ENCODE peak calls at places on chromosome 13, in eight cellular contexts. Y is hepatocyte, U is GM23338, T is MM.1S, S is GM23248, K is SK-N-SH, D is neural progenitor cell, X is HCT116. N is an unnamed sample. For H3K4me1, the result is how much of the 10 kb centered on the place peaks cover.

GRCh38 chr13:21106089-21106488 is 44.7 kb upstream of the LATS2 start:
- DNase-seq in Y (no peak), U (no peak), T (no peak), S (peak), K (no peak), D (no peak), X (no peak), N (no peak)

GRCh38 chr13:36815069-36815468 is 4.0 kb upstream of the RFXAP start:
- DNase-seq in Y (no peak), U (peak), T (no peak), S (peak), K (peak), D (no peak), X (peak), N (peak)

GRCh38 chr13:97395437-97396136 is 38.4 kb upstream of the RAP2A start:
- DNase-seq in Y (no peak), U (no peak), T (no peak), S (peak), K (no peak), D (no peak), X (no peak), N (no peak)

GRCh38 chr13:20363162-20363561 is 131.0 kb upstream of the GJB6 start:
- DNase-seq in Y (no peak), U (no peak), T (no peak), S (no peak), K (no peak), D (no peak), X (no peak), N (no peak)

GRCh38 chr13:44352202-44352601 is 21.4 kb upstream of the SERP2 start:
- DNase-seq in Y (no peak), U (no peak), T (no peak), S (no peak), K (no peak), D (no peak), X (no peak), N (no peak)

GRCh38 chr13:70042193-70042592 is 65.4 kb upstream of the ATXN8OS start:
- DNase-seq in Y (peak), U (no peak), T (no peak), S (no peak), K (no peak), D (no peak), X (no peak), N (no peak)

GRCh38 chr13:111572956-111573355 is 252.5 kb downstream of the TEX29 start:
- DNase-seq in Y (no peak), U (no peak), T (no peak), S (no peak), K (no peak), D (no peak), X (no peak), N (no peak)

GRCh38 chr13:26929971-26930730 is 169.6 kb upstream of the GPR12 start:
- DNase-seq in Y (peak), U (peak), T (peak), S (peak), K (peak), D (peak), X (peak), N (peak)

GRCh38 chr13:43543331-43543730 is 243.4 kb downstream of the ENOX1 start:
- DNase-seq in Y (no peak), U (no peak), T (no peak), S (no peak), K (no peak), D (no peak), X (no peak), N (no peak)

GRCh38 chr13:73598021-73598712 is 536.0 kb downstream of the KLF12 start:
- DNase-seq in Y (peak), U (no peak), T (no peak), S (peak), K (no peak), D (no peak), X (no peak), N (no peak)

GRCh38 chr13:111033172-111034133 is 81.7 kb upstream of the ARHGEF7 start:
- DNase-seq in Y (no peak), U (no peak), T (no peak), S (peak), K (no peak), D (no peak), X (no peak), N (no peak)

GRCh38 chr13:107271226-107271625 is 703.3 kb upstream of the ARGLU1 start:
- DNase-seq in Y (no peak), U (peak), T (no peak), S (peak), K (peak), D (peak), X (no peak), N (no peak)

GRCh38 chr13:74221752-74222151 is 87.5 kb upstream of the KLF12 start:
- DNase-seq in Y (peak), U (no peak), T (no peak), S (no peak), K (no peak), D (no peak), X (no peak), N (no peak)

GRCh38 chr13:110287031-110287828 is 19.7 kb downstream of the COL4A1 start:
- DNase-seq in Y (no peak), U (no peak), T (no peak), S (no peak), K (no peak), D (no peak), X (no peak), N (no peak)

GRCh38 chr13:114129649-114130062 is 2.8 kb downstream of the RASA3 start:
- DNase-seq in Y (no peak), U (no peak), T (no peak), S (no peak), K (no peak), D (no peak), X (no peak), N (no peak)

GRCh38 chr13:101624210-101624922 is 171.9 kb downstream of the ITGBL1 start:
- DNase-seq in Y (no peak), U (peak), T (no peak), S (no peak), K (no peak), D (peak), X (no peak), N (no peak)

GRCh38 chr13:93529961-93530360 is 303.4 kb downstream of the GPC6 start:
- DNase-seq in Y (no peak), U (no peak), T (no peak), S (peak), K (no peak), D (no peak), X (no peak), N (no peak)

GRCh38 chr13:98480915-98481510 is 95.9 kb downstream of the STK24 start:
- DNase-seq in Y (no peak), U (no peak), T (no peak), S (no peak), K (peak), D (no peak), X (no peak), N (peak)

GRCh38 chr13:101473458-101473857 is 21.0 kb downstream of the ITGBL1 start:
- DNase-seq in Y (no peak), U (no peak), T (no peak), S (peak), K (no peak), D (no peak), X (no peak), N (no peak)

GRCh38 chr13:43874512-43875092 is 4.9 kb downstream of the CCDC122 start:
- DNase-seq in Y (no peak), U (peak), T (peak), S (peak), K (peak), D (no peak), X (no peak), N (peak)

GRCh38 chr13:109760372-109760771 is 26.0 kb downstream of the IRS2 start:
- DNase-seq in Y (no peak), U (no peak), T (no peak), S (no peak), K (no peak), D (no peak), X (no peak), N (no peak)

GRCh38 chr13:100039740-100040139 is 49.2 kb upstream of the PCCA start:
- DNase-seq in Y (peak), U (no peak), T (no peak), S (no peak), K (no peak), D (no peak), X (no peak), N (no peak)

GRCh38 chr13:91878491-91878890 is 480.1 kb downstream of the GPC5 start:
- DNase-seq in Y (no peak), U (no peak), T (no peak), S (no peak), K (no peak), D (no peak), X (no peak), N (no peak)

GRCh38 chr13:113033054-113033453 is 64.0 kb downstream of the MCF2L start:
- DNase-seq in Y (no peak), U (no peak), T (no peak), S (no peak), K (no peak), D (no peak), X (no peak), N (no peak)

GRCh38 chr13:42330991-42331390 is 59.0 kb downstream of the AKAP11 start:
- DNase-seq in Y (no peak), U (no peak), T (no peak), S (peak), K (no peak), D (no peak), X (no peak), N (no peak)

GRCh38 chr13:78601886-78602560 is 1.3 kb downstream of the POU4F1 start:
- DNase-seq in Y (no peak), U (no peak), T (no peak), S (no peak), K (peak), D (no peak), X (no peak), N (no peak)

GRCh38 chr13:78601124-78601885 is 2.0 kb downstream of the POU4F1 start:
- DNase-seq in Y (peak), U (peak), T (no peak), S (peak), K (peak), D (peak), X (no peak), N (no peak)

GRCh38 chr13:78604782-78605611 is 1.6 kb upstream of the POU4F1 start:
- DNase-seq in Y (no peak), U (peak), T (no peak), S (peak), K (peak), D (peak), X (no peak), N (peak)

GRCh38 chr13:78602561-78603239 is 652 bp downstream of the POU4F1 start:
- DNase-seq in Y (no peak), U (peak), T (peak), S (no peak), K (no peak), D (peak), X (no peak), N (peak)

DNA sequence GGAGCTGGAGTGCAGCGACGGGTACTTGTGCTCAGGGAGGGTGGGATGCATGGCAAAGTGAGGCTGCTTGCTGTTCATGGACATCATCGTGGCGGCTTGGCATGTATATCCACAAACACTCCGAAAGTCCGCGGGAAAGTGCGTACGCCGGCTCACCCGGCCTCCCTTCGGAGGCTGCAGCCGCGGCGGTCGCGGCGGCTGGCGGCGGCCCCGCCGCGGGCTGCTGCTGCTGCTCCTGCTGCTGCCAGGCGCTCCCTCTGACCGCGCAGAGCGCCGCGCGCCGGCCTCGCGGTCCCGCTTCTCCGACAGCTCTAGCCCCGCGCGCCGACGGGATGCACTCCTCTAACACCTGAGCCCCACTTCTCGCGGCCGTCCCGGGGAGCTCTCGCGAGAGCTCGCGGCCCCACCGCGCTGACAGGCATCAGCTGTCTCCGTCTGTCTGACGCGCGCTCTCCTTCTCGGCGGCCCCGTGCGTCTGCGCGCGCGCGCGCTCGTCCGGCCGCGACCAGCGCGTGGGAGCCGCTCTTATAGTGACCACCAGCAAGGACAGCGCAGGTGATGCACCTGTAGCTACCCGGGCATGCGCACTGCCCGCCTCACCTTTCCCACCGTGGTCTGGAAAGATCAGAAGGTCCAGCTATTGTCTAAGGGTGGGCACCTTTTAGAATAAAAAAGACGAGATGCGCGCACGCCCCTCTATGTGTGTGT is at the start of gene POU4F1:
- DNase-seq in Y (peak), U (peak), T (peak), S (no peak), K (peak), D (peak), X (no peak), N (peak)
- H3K4me3 ChIP-seq in Y (peak), U (peak), T (peak), S (no peak), K (peak), D (peak), X (no peak), N (peak)

GRCh38 chr13:33644607-33645543 is 173.1 kb upstream of the RFC3 start:
- DNase-seq in Y (no peak), U (no peak), T (no peak), S (peak), K (no peak), D (no peak), X (no peak), N (no peak)

GRCh38 chr13:33645591-33646554 is 172.1 kb upstream of the RFC3 start:
- DNase-seq in Y (no peak), U (no peak), T (no peak), S (no peak), K (no peak), D (no peak), X (no peak), N (no peak)

GRCh38 chr13:33640832-33641231 is 177.1 kb upstream of the RFC3 start:
- DNase-seq in Y (no peak), U (no peak), T (no peak), S (peak), K (no peak), D (no peak), X (no peak), N (no peak)

GRCh38 chr13:33639640-33640080 is 178.3 kb upstream of the RFC3 start:
- DNase-seq in Y (no peak), U (no peak), T (no peak), S (peak), K (no peak), D (no peak), X (no peak), N (peak)

DNA sequence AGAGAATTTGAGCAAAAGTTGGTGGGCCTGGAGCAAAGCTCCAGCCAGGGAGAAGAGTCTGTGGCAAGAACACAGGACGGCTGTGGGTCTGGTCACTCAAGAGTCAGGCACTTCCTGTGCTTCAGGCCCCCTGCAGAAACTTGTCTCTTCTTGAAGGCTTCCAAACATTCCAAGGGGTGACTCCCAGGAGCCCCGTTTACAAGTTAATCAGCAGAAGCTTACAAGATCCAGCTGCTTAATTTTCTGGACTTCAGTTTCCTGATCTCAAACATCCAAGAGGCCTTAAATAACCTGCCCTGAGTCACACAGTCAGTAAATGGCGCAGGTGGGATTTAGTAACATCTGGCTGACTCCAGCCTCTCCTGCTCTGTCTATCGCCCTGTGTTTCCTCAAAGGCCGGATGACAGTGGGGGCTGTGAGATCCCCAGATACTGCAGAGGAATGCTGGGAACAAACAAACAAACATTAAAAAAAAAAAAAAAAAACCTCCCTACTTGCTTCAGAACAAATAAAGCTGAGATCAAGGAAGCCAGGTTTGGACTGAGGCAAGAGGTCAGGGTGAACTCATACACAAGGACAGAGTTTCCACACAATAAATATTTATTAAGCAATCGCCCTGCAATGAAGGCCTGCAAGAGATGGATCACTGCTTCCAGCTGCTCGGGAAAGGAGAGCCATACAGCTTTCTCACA is 175.4 kb upstream of the RFC3 start:
- DNase-seq in Y (peak), U (no peak), T (no peak), S (peak), K (no peak), D (peak), X (no peak), N (no peak)
- H3K4me1 ChIP-seq in Y (under half), U (under half), T (under half), S (half or more), K (under half), D (under half), X (under half), N (under half)

DNA sequence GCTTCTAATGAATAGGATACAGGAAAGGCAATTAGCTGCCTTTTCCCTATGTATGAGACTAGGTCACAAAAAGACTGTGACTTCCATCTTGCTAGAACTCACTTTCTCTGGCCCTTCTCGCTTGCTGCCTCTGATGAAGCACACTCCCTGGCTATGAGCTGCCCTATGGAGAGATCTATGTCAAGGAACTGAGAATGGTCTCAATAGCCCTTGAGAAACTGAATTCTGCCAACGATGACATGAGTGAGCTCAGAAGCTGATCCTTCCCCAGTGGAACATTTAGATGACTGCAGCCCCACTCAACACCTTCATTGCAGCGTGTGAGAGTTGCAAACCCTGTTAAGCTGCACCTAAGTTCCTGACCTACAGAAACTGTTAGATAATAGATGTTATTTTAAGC is 309.8 kb downstream of the COG6 start:
- DNase-seq in Y (no peak), U (no peak), T (no peak), S (no peak), K (no peak), D (no peak), X (no peak), N (no peak)
- TF ChIP-seq EZH2phosphoT487 in Y (no peak), U (no peak), T (no peak), S (no peak), K (no peak), D (no peak), X (no peak), N (no peak)

GRCh38 chr13:85068231-85068630 is 731.0 kb downstream of the SLITRK6 start:
- DNase-seq in Y (no peak), U (no peak), T (no peak), S (no peak), K (no peak), D (no peak), X (no peak), N (no peak)
- H3K4me3 ChIP-seq in Y (no peak), U (no peak), T (no peak), S (no peak), K (no peak), D (no peak), X (no peak), N (no peak)

DNA sequence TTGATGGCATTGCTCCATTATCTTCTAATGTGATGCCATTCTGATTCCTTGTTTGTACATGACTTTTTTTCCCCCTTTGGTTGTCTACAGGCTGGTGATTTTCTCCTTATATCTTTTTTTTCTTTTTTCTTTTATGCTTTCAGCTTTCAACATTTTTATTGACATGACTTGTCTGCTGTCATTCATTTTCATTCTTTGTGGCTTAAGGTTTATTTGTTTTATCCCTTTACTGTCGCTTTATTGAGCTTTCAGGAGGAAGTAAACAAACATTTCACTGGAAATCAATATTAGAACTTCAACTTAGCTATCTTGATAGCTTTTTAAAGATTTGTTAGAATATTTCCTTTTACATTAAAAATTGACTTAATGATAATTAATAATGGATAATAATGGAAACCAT is 9.7 kb downstream of the ITM2B start:
- DNase-seq in Y (no peak), U (no peak), T (no peak), S (no peak), K (no peak), D (no peak), X (no peak), N (no peak)
- H3K4me1 ChIP-seq in Y (under half), U (under half), T (under half), S (under half), K (under half), D (under half), X (under half), N (under half)

DNA sequence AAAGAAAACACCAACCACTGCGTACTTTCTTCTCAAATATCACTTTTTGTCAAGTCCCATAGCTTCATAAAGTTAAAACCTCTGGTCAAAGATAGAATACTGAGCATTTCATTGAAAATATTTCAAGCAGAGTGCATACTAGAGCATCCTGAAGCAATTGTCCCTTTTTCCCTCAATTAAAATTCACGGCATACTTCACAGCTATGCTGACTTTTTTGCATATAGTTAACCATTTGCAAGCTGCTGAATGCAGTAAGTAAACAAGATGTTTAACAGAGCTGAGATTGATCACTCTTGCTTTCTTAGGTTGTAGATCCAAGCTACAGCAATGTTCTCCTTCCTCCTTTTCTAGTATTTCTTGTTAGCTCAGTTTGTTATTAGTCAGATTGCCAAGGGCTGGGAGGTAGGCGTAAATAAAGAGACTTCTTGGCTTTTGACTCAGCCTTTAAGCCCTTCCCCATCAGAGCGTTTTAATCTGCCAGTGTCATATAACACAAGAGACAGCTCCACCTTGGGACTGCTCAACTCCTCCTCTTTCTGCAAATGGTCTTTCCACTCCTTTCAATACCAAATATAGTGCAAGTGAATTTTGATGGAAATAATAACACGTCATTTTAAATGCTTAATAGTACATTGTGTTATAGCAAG is at the start of gene SLITRK6:
- DNase-seq in Y (peak), U (peak), T (no peak), S (peak), K (peak), D (peak), X (peak), N (no peak)
- TF ChIP-seq EZH2phosphoT487 in Y (no peak), U (no peak), T (no peak), S (no peak), K (no peak), D (no peak), X (no peak), N (no peak)